ENCODE peak calls at places on chromosome 16, in five cellular contexts. L is endothelial cell; N is CD4-positive, alpha-beta T cell; E is GM10248; A is heart left ventricle. J is an unnamed sample.

GRCh38 chr16:30085820-30086219 is 5.9 kb downstream of the TBX6 start:
- DNase-seq in A (peak), L (no peak), E (no peak), N (no peak), J (no peak)

GRCh38 chr16:3282103-3282746 is 1.1 kb upstream of the ZNF263 start:
- DNase-seq in N (no peak), A (no peak), E (no peak), L (peak), J (no peak)

GRCh38 chr16:76265434-76266045 is 11.7 kb upstream of the CNTNAP4 start:
- DNase-seq in L (peak), N (no peak), A (no peak), E (peak), J (peak)

GRCh38 chr16:56388209-56388608 is 37.1 kb downstream of the AMFR start:
- DNase-seq in L (no peak), E (no peak), A (no peak), N (no peak), J (peak)

GRCh38 chr16:57838161-57838560 is 35.9 kb upstream of the KIFC3 start:
- DNase-seq in L (no peak), E (no peak), N (no peak), A (no peak), J (no peak)

GRCh38 chr16:77860944-77861343 is 72.6 kb downstream of the VAT1L start:
- DNase-seq in A (no peak), L (no peak), E (no peak), N (no peak), J (no peak)

GRCh38 chr16:28067604-28068382 is 4.3 kb upstream of the GSG1L start:
- DNase-seq in A (no peak), L (no peak), N (no peak), E (no peak), J (peak)

GRCh38 chr16:24598777-24599437 is 59.5 kb downstream of the RBBP6 start:
- DNase-seq in L (no peak), N (no peak), A (no peak), E (no peak), J (no peak)

GRCh38 chr16:55475919-55476318 is 3.1 kb upstream of the MMP2 start:
- DNase-seq in E (no peak), A (no peak), N (no peak), L (no peak), J (no peak)

GRCh38 chr16:86512860-86513470 is 2.6 kb downstream of the FOXF1 start:
- DNase-seq in L (no peak), E (no peak), A (no peak), N (no peak), J (no peak)

GRCh38 chr16:20743591-20743990 is 2.0 kb upstream of the THUMPD1 start:
- DNase-seq in N (no peak), L (no peak), A (no peak), E (no peak), J (no peak)

GRCh38 chr16:20741555-20742285 is at the start of gene THUMPD1:
- DNase-seq in L (peak), E (peak), A (peak), N (peak), J (peak)

GRCh38 chr16:20744922-20745440 is 3.4 kb upstream of the THUMPD1 start:
- DNase-seq in A (no peak), N (no peak), L (no peak), E (no peak), J (no peak)

GRCh38 chr16:20740901-20741491 is 622 bp downstream of the THUMPD1 start:
- DNase-seq in L (peak), N (peak), E (peak), A (peak), J (peak)

GRCh38 chr16:20740007-20740883 is 1.4 kb downstream of the THUMPD1 start:
- DNase-seq in A (no peak), N (no peak), E (peak), L (peak), J (peak)
- TF ChIP-seq CTCF in A (no peak), N (peak), E (peak), L (peak), J (peak)

GRCh38 chr16:54432481-54433229 is 146.1 kb upstream of the IRX3 start:
- DNase-seq in L (no peak), E (no peak), N (no peak), A (no peak), J (no peak)
- TF ChIP-seq CTCF in L (no peak), E (no peak), N (no peak), A (no peak), J (no peak)

GRCh38 chr16:13953501-13953900 is 33.5 kb downstream of the ERCC4 start:
- DNase-seq in N (no peak), L (no peak), A (no peak), E (no peak), J (no peak)
- TF ChIP-seq CTCF in N (no peak), L (no peak), A (no peak), E (no peak), J (no peak)

GRCh38 chr16:47561286-47561685 is 100.2 kb downstream of the PHKB start:
- DNase-seq in N (no peak), L (no peak), E (no peak), A (no peak), J (no peak)
- TF ChIP-seq CTCF in N (no peak), L (no peak), E (no peak), A (no peak), J (no peak)

GRCh38 chr16:23080747-23081146 is 68.5 kb downstream of the USP31 start:
- DNase-seq in L (no peak), N (no peak), E (no peak), A (no peak), J (no peak)

GRCh38 chr16:23080329-23080728 is 68.9 kb downstream of the USP31 start:
- DNase-seq in E (no peak), N (no peak), A (no peak), L (no peak), J (no peak)

GRCh38 chr16:23079683-23080221 is 69.5 kb downstream of the USP31 start:
- DNase-seq in L (no peak), A (no peak), E (no peak), N (no peak), J (peak)

GRCh38 chr16:23082161-23082788 is 67.0 kb downstream of the USP31 start:
- DNase-seq in L (no peak), A (no peak), N (no peak), E (no peak), J (no peak)

DNA sequence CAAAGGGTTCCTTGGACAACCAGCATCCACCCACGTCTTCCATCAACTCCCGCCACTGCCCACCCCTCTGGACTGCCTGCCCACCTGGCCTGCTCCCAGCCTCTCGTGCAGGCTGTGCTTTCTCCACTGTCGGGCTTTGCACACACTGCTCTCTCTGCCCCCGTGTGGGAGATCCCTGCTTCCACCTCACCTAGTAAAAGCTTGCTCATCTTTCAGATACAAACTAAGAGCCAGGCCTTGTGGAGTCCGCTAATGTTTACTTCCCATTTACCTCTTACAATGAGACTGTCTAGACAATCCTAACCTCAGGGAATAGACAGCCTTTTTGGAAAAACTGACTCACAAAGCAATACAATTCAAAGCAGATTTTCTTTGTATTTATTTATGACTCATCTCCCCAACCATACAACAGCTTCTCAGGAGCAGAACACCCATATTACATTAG is 67.6 kb downstream of the USP31 start:
- DNase-seq in L (no peak), E (no peak), A (no peak), N (no peak), J (peak)
- TF ChIP-seq CTCF in L (no peak), E (no peak), A (no peak), N (no peak), J (peak)

DNA sequence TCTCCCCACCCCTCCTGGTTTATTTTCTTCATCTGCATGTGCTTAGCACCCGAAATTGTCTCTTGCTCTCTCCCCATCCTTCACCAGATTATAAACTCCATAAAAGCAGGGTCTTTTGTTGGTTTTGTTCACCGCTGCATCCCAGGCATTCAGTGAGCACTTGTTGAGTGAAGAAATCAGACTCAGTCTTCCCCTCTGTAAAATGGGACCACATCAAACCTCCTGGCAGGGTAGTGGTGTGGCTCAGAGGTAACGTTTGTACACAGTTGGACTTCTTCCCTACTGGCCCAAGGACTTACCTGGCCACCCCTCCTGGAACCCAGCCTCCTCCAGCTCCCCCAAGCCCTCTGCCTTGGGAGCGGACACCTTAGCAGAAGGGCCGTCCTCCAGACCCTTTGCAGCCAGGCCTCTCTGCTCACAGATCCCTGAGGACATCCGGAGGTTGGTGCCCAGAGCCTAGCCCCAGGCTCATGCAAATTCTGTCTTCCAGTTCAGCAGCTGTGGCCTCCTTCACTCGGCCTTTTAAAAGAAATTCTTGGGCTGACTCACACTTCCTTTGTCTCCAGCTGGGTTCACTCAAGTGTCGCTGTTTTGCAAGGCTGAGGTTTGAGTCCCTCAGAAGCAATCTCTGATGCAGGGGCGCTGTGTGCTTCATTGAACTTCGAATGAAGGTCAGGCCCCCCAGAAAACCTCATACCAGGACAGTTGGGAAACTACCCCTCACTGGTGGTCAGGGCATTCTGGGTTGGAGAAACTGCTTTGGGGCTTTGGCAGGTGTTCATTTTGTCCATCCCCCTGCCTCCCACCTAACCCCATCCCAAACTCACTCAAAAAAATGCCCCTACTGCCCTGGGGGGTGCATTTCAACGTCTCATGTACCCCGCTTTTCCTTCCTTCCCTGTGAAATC is 16.8 kb upstream of the RMI2 start:
- DNase-seq in N (peak), A (peak), L (peak), E (peak), J (peak)
- TF ChIP-seq CTCF in N (no peak), A (no peak), L (no peak), E (no peak), J (no peak)

DNA sequence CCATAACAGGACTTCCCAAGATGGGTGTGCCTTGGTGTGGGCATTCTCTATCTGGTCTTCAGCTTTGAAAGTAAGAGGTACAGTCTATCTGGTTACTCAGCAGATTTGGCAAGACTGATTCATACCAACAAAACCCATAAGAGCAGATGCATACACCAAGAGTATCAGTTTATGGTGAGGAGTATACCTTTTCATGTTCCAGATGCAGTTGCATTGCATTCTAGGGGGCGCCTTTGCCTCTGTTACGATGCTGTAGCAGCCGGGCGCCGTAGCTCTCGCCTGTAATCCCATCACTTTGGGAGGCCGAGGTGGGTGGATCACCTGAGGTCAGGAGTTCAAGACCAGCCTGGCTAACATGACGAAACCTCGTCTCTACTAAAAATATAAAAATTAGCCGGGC is 31.1 kb upstream of the CARMIL2 start:
- DNase-seq in E (no peak), A (no peak), N (no peak), L (peak), J (no peak)
- TF ChIP-seq CTCF in E (peak), A (no peak), N (no peak), L (no peak), J (peak)

GRCh38 chr16:8869212-8869987 is 594 bp upstream of the CARHSP1 start:
- DNase-seq in N (no peak), L (no peak), A (no peak), E (no peak), J (no peak)
- TF ChIP-seq CTCF in N (no peak), L (no peak), A (no peak), E (no peak), J (no peak)